ENCODE peak calls at places on chromosomes 2 and 18, in five cellular contexts. P is Calu3, T is left ventricle myocardium inferior, E is HCT116, W is D721Med. J is an unnamed sample.

GRCh38 chr18:53458944-53459580 is 765.4 kb downstream of the MBD2 start:
- DNase-seq in P (no peak), T (peak), E (no peak), W (no peak), J (peak)

GRCh38 chr2:203783496-203784203 is 77.2 kb downstream of the CD28 start:
- DNase-seq in P (no peak), T (no peak), E (no peak), W (no peak), J (no peak)

GRCh38 chr2:180753809-180754761 is 226.3 kb upstream of the UBE2E3 start:
- DNase-seq in P (peak), T (no peak), E (no peak), W (no peak), J (no peak)

GRCh38 chr2:143525006-143525405 is 395.8 kb downstream of the ARHGAP15 start:
- DNase-seq in P (no peak), T (no peak), E (no peak), W (no peak), J (no peak)

GRCh38 chr2:112947374-112947773 is 30.4 kb upstream of the IL36G start:
- DNase-seq in P (no peak), T (no peak), E (no peak), W (no peak), J (no peak)

GRCh38 chr18:44673256-44673950 is 7.3 kb upstream of the SETBP1 start:
- DNase-seq in P (no peak), T (no peak), E (no peak), W (no peak), J (no peak)

GRCh38 chr2:188291617-188292445 is at the start of gene GULP1:
- DNase-seq in P (peak), T (peak), E (no peak), W (no peak), J (peak)

GRCh38 chr2:173290046-173290445 is 64.6 kb upstream of the CDCA7 start:
- DNase-seq in P (no peak), T (no peak), E (no peak), W (no peak), J (no peak)

GRCh38 chr2:154700142-154700541 is 1.6 kb downstream of the KCNJ3 start:
- DNase-seq in P (no peak), T (no peak), E (no peak), W (no peak), J (no peak)

GRCh38 chr18:69689081-69689759 is 258.5 kb downstream of the CD226 start:
- DNase-seq in P (no peak), T (no peak), E (no peak), W (no peak), J (no peak)

GRCh38 chr2:113760400-113760799 is 4.0 kb upstream of the SLC35F5 start:
- DNase-seq in P (no peak), T (no peak), E (no peak), W (no peak), J (no peak)

GRCh38 chr2:132621131-132621875 is 48.7 kb downstream of the LYPD1 start:
- DNase-seq in P (peak), T (no peak), E (no peak), W (no peak), J (no peak)

GRCh38 chr2:39530423-39530866 is 93.4 kb upstream of the MAP4K3 start:
- DNase-seq in P (no peak), T (no peak), E (no peak), W (no peak), J (no peak)

GRCh38 chr2:224819075-224819474 is 102.9 kb upstream of the CCDC195 start:
- DNase-seq in P (no peak), T (no peak), E (no peak), W (no peak), J (no peak)

GRCh38 chr2:239055756-239056493 is 208.0 kb downstream of the TWIST2 start:
- DNase-seq in P (no peak), T (no peak), E (no peak), W (no peak), J (no peak)

GRCh38 chr18:79915161-79916127 is 36.0 kb downstream of the SLC66A2 start:
- DNase-seq in P (no peak), T (no peak), E (no peak), W (no peak), J (no peak)

GRCh38 chr18:45670281-45670962 is 53.6 kb upstream of the SLC14A1 start:
- DNase-seq in P (no peak), T (no peak), E (no peak), W (peak), J (no peak)

GRCh38 chr2:130987519-130988425 is 105.5 kb downstream of the FAM168B start:
- DNase-seq in P (no peak), T (no peak), E (no peak), W (no peak), J (no peak)

GRCh38 chr2:174106736-174107135 is 141.6 kb upstream of the SP3 start:
- DNase-seq in P (no peak), T (no peak), E (no peak), W (no peak), J (no peak)

GRCh38 chr2:10904455-10904854 is 7.3 kb upstream of the KCNF1 start:
- DNase-seq in P (no peak), T (no peak), E (no peak), W (no peak), J (no peak)

GRCh38 chr2:218981390-218982311 is 3.3 kb downstream of the FEV start:
- DNase-seq in P (peak), T (no peak), E (no peak), W (peak), J (no peak)

GRCh38 chr2:233424028-233424951 is 70.0 kb downstream of the DGKD start:
- DNase-seq in P (no peak), T (peak), E (no peak), W (no peak), J (no peak)

GRCh38 chr2:65265090-65266045 is 37.7 kb downstream of the ACTR2 start:
- DNase-seq in P (peak), T (no peak), E (peak), W (no peak), J (no peak)

GRCh38 chr2:220034356-220035121 is 407.1 kb downstream of the SLC4A3 start:
- DNase-seq in P (no peak), T (no peak), E (no peak), W (no peak), J (no peak)

GRCh38 chr2:1618191-1618961 is 125.9 kb downstream of the PXDN start:
- DNase-seq in P (no peak), T (no peak), E (no peak), W (no peak), J (no peak)

GRCh38 chr18:25086876-25087275 is 265.1 kb downstream of the ZNF521 start:
- DNase-seq in P (no peak), T (no peak), E (no peak), W (no peak), J (no peak)

GRCh38 chr18:47260138-47260923 is 8.9 kb upstream of the SKOR2 start:
- DNase-seq in P (no peak), T (peak), E (no peak), W (peak), J (peak)

GRCh38 chr2:104177179-104177578 is 676.7 kb upstream of the POU3F3 start:
- DNase-seq in P (no peak), T (no peak), E (no peak), W (no peak), J (no peak)

GRCh38 chr2:8125741-8126691 is 555.8 kb upstream of the ID2 start:
- DNase-seq in P (no peak), T (peak), E (no peak), W (no peak), J (no peak)

GRCh38 chr2:171811229-171811628 is 82.8 kb downstream of the SLC25A12 start:
- DNase-seq in P (no peak), T (no peak), E (peak), W (no peak), J (no peak)

GRCh38 chr18:48902856-48903601 is 47.7 kb downstream of the SMAD7 start:
- DNase-seq in P (no peak), T (peak), E (no peak), W (no peak), J (no peak)

GRCh38 chr2:221780281-221780688 is 208.2 kb upstream of the EPHA4 start:
- DNase-seq in P (no peak), T (no peak), E (no peak), W (no peak), J (no peak)

GRCh38 chr2:63614983-63615945 is 26.5 kb downstream of the MDH1 start:
- DNase-seq in P (no peak), T (no peak), E (peak), W (no peak), J (no peak)

GRCh38 chr2:38771632-38772031 is 6.4 kb upstream of the GEMIN6 start:
- DNase-seq in P (no peak), T (no peak), E (no peak), W (no peak), J (no peak)

DNA sequence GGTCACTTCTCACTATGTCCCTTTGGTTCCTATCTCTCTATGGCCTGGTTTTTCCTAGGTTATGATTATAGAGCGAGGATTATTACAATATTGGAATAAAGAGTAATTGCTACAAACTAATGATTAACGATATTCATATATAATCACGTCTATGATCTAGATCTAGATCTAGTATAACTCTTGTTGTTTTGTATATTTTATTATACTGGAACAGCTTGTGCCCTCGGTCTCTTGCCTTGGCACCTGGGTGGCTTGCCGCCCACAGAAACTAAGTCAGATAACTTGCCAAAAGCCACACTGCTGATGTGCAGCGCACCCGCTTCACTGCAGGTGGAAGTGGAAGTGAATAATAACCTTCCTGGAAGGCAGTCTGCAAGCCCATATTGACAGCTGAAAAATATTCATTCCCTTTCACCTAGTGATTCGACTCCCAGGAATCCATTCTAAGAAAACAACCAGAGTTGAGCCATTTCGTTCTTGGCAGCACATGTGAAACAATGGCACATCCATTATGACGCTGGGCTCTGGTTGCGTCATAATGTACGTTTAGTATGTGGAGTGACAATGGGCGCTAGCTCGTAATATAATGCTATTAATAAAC is 725 bp upstream of the ANKRD53 start:
- DNase-seq in P (no peak), T (no peak), E (no peak), W (no peak), J (no peak)
- TF ChIP-seq CTCF in P (no peak), T (no peak), E (no peak), W (no peak), J (peak)

GRCh38 chr2:183359867-183360266 is 235.6 kb downstream of the NUP35 start:
- DNase-seq in P (no peak), T (no peak), E (peak), W (no peak), J (no peak)
- TF ChIP-seq CTCF in P (no peak), T (no peak), E (peak), W (peak), J (peak)

DNA sequence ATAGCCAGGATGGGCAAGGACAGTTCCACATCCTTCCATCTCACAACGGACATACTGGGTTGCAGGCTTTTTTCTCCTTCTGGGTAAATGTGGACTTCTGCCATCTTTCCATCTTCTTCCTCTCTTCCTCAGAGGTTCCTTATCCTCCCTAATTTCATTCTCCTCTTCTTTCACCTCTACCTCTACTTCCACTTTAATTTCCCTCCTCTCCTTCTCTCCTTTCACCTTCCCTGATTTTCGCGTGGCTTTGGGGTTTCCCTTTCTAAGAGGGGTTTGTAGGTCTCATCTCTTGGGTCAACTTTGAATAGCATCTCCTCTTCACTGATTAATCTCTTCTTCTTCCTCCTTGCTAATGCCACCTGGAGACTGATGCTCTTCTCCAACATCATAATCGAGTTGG is 17.1 kb downstream of the POLR2D start:
- DNase-seq in P (no peak), T (no peak), E (no peak), W (no peak), J (no peak)
- TF ChIP-seq CTCF in P (no peak), T (no peak), E (no peak), W (no peak), J (no peak)

GRCh38 chr2:119004602-119005001 is 62.6 kb downstream of the MARCO start:
- DNase-seq in P (no peak), T (no peak), E (no peak), W (no peak), J (no peak)
- TF ChIP-seq CTCF in P (no peak), T (no peak), E (no peak), W (no peak), J (no peak)

DNA sequence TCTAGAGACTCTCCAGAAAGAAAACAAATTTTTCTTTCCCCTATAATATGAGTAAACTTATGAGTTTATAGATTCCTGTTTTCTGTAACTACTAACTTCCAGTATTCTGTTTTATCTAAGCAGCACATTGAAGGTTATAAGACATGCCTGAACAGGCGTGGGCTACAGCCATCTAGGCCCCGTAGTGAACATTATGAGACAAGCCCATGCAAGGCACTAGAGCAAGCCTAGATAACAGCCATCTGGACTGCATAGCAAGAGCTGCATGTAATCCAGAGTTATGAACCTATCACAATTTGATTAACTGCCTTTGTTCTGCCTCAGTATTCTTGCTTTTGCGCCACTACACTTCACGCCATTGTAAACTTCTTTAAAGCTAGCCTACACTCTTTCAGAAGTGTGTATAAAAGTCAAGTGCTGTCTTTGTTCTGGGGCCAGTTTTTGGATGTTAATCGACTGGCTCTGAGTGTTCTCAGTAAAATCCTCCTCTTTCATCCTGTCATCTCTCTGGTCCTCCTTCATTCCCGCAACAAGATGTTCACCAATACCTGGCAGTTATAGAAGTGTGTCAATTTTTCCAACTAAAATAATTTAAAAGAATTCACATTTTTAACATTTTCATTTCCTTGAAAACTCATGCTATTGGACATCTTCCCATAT is 3.0 kb upstream of the SULT1C3 start:
- DNase-seq in P (no peak), T (no peak), E (no peak), W (no peak), J (no peak)
- TF ChIP-seq CTCF in P (no peak), T (no peak), E (no peak), W (no peak), J (no peak)

GRCh38 chr18:21741511-21742322 is 1.1 kb downstream of the MIB1 start:
- DNase-seq in P (peak), T (peak), E (no peak), W (no peak), J (peak)
- TF ChIP-seq CTCF in P (no peak), T (no peak), E (no peak), W (no peak), J (no peak)

GRCh38 chr2:67848551-67848950 is 214.3 kb downstream of the C1D start:
- DNase-seq in P (no peak), T (no peak), E (no peak), W (no peak), J (no peak)
- TF ChIP-seq CTCF in P (no peak), T (no peak), E (no peak), W (no peak), J (no peak)